ENCODE peak calls at places on chromosomes 7 and 10, in six cellular contexts. X is GM12891, S is H1, K is HepG2, U is K562, J is GM12878. G is an unnamed sample.

GRCh38 chr10:48996-49395 is at the start of gene TUBB8:
- DNase-seq in S (no peak), U (no peak), K (no peak), X (no peak), J (no peak), G (no peak)

GRCh38 chr10:44402465-44403205 is 17.7 kb upstream of the CXCL12 start:
- DNase-seq in X (no peak), S (no peak), J (no peak), U (no peak), K (no peak), G (no peak)

GRCh38 chr7:79217976-79218626 is 235.4 kb downstream of the MAGI2 start:
- DNase-seq in J (no peak), K (peak; percentile 37), X (no peak), S (no peak), U (no peak), G (no peak)

GRCh38 chr10:122143238-122143841 is 127.8 kb upstream of the BTBD16 start:
- DNase-seq in S (no peak), U (no peak), X (no peak), J (no peak), K (no peak), G (no peak)

GRCh38 chr10:103757531-103758293 is 97.7 kb downstream of the SH3PXD2A start:
- DNase-seq in U (no peak), X (no peak), J (no peak), S (no peak), K (no peak), G (no peak)

GRCh38 chr10:43671659-43672555 is 23.2 kb upstream of the ZNF32 start:
- DNase-seq in U (peak; percentile 85), J (no peak), K (peak; percentile 69), S (no peak), X (peak; percentile 59), G (peak; percentile 44)

GRCh38 chr7:47817922-47818321 is 130.3 kb downstream of the PKD1L1 start:
- DNase-seq in J (no peak), S (no peak), K (no peak), U (no peak), X (no peak), G (no peak)

GRCh38 chr10:56662765-56663447 is 301.8 kb upstream of the ZWINT start:
- DNase-seq in X (no peak), S (no peak), J (no peak), U (no peak), K (no peak), G (no peak)

GRCh38 chr10:62688971-62689700 is 115.4 kb upstream of the ADO start:
- DNase-seq in X (no peak), U (no peak), J (no peak), K (no peak), S (no peak), G (no peak)

GRCh38 chr10:112335866-112336265 is 38.0 kb upstream of the ACSL5 start:
- DNase-seq in J (no peak), K (peak; percentile 43), S (no peak), U (no peak), X (no peak), G (no peak)

GRCh38 chr7:1829111-1829510 is 159.0 kb downstream of the ELFN1 start:
- DNase-seq in K (no peak), X (no peak), U (no peak), J (no peak), S (no peak), G (no peak)

GRCh38 chr10:97574374-97575100 is 2.0 kb downstream of the ANKRD2 start:
- DNase-seq in S (peak; percentile 63), U (no peak), J (no peak), K (peak; percentile 74), X (no peak), G (no peak)

GRCh38 chr10:85927952-85928677 is 438.5 kb downstream of the GRID1 start:
- DNase-seq in X (no peak), J (no peak), S (no peak), K (no peak), U (no peak), G (no peak)

GRCh38 chr7:65983965-65984654 is 2.1 kb upstream of the GUSB start:
- DNase-seq in K (no peak), S (no peak), U (no peak), J (no peak), X (no peak), G (no peak)

GRCh38 chr10:103451871-103452713 is at the start of gene CALHM2:
- DNase-seq in J (no peak), K (peak; percentile 13), S (no peak), U (no peak), X (peak; percentile 89), G (peak; percentile 90)

GRCh38 chr10:95319239-95319638 is 28.4 kb upstream of the PDLIM1 start:
- DNase-seq in K (no peak), J (no peak), U (no peak), S (no peak), X (no peak), G (no peak)

GRCh38 chr7:155885162-155886160 is 73.2 kb upstream of the SHH start:
- DNase-seq in J (no peak), X (no peak), K (no peak), U (no peak), S (no peak), G (no peak)

GRCh38 chr7:8060241-8060640 is 91.6 kb downstream of the GLCCI1 start:
- DNase-seq in J (no peak), U (no peak), K (no peak), X (no peak), S (no peak), G (no peak)

GRCh38 chr7:24727165-24728120 is 29.8 kb downstream of the GSDME start:
- DNase-seq in J (no peak), S (no peak), U (no peak), K (no peak), X (no peak), G (peak; percentile 48)

GRCh38 chr7:24729365-24730017 is 27.8 kb downstream of the GSDME start:
- DNase-seq in K (no peak), U (no peak), X (no peak), J (no peak), S (no peak), G (no peak)

GRCh38 chr7:24728121-24728500 is 29.2 kb downstream of the GSDME start:
- DNase-seq in J (no peak), U (no peak), S (no peak), K (no peak), X (no peak), G (no peak)

GRCh38 chr7:24730018-24730369 is 27.3 kb downstream of the GSDME start:
- DNase-seq in J (no peak), K (no peak), U (no peak), X (no peak), S (no peak), G (no peak)

GRCh38 chr7:24728503-24729364 is 28.5 kb downstream of the GSDME start:
- DNase-seq in U (no peak), X (no peak), S (no peak), J (no peak), K (no peak), G (no peak)
- TF ChIP-seq TAF1 in U (no peak), X (no peak), S (no peak), J (no peak), K (no peak), G (no peak)

GRCh38 chr7:99615989-99616358 is 772 bp upstream of the ZSCAN25 start:
- DNase-seq in J (no peak), X (no peak), S (no peak), U (no peak), K (no peak), G (no peak)

GRCh38 chr7:99618726-99619125 is 2.0 kb downstream of the ZSCAN25 start:
- DNase-seq in X (no peak), K (no peak), J (no peak), S (no peak), U (no peak), G (no peak)

GRCh38 chr7:99614495-99614894 is 2.3 kb upstream of the ZSCAN25 start:
- DNase-seq in K (no peak), X (no peak), J (no peak), U (no peak), S (no peak), G (no peak)

GRCh38 chr7:99617187-99617781 is 538 bp downstream of the ZSCAN25 start:
- DNase-seq in J (no peak), K (no peak), S (no peak), U (no peak), X (no peak), G (no peak)

GRCh38 chr7:99616359-99617186 is at the start of gene ZSCAN25:
- DNase-seq in J (peak; percentile 81), X (peak; percentile 90), U (peak; percentile 96), K (peak; percentile 91), S (peak; percentile 88), G (peak; percentile 88)
- TF ChIP-seq POLR2A in J (peak; percentile 96), X (peak; percentile 89), U (peak; percentile 96), K (peak; percentile 82), S (peak; percentile 75), G (peak; percentile 87)

GRCh38 chr7:31858051-31858450 is 171.0 kb downstream of the PPP1R17 start:
- DNase-seq in S (no peak), X (no peak), K (no peak), U (no peak), J (no peak), G (no peak)
- TF ChIP-seq TAF1 in S (no peak), X (no peak), K (no peak), U (no peak), J (no peak), G (no peak)

GRCh38 chr10:6059506-6059905 is 2.7 kb downstream of the IL2RA start:
- DNase-seq in S (no peak), U (no peak), J (no peak), X (no peak), K (no peak), G (no peak)

GRCh38 chr10:6064119-6064518 is 2.0 kb upstream of the IL2RA start:
- DNase-seq in K (no peak), J (no peak), U (no peak), S (no peak), X (no peak), G (no peak)

GRCh38 chr10:6065406-6065805 is 3.2 kb upstream of the IL2RA start:
- DNase-seq in U (no peak), J (no peak), X (no peak), K (no peak), S (no peak), G (no peak)

GRCh38 chr10:6061056-6061455 is 1.1 kb downstream of the IL2RA start:
- DNase-seq in J (no peak), U (no peak), S (no peak), X (no peak), K (no peak), G (no peak)

DNA sequence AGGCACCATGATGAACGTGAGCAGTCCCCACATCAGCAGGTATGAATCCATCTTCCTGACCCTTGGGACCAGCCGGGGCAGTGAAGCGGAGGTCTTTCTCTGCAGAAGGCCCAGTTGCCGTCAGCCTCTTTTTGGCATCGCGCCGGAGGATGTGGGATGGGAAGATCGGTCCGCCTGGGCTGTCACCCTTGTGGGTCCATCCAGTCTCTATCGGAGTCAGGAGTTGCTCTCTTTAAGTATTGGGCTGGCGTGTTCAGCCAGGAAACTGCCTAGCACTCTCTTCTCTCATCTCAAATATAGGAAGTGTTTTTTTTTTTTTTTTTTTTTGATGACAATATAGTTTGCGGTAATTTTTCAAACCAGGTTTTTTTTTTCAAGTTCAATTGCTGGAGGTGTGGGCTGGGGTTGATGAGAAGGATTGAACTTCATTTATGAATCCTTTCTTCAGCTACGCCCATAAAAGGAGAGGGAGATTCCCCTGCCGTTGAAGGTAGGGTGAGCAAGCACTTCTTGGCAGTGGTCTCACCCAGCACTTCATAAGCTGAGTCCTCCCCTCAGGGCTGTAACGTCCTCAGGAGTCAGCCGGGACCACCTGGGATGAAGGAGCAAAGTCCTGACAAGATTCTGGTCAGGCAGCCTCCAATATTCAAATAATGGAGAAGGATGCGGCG is at the start of gene IL2RA:
- DNase-seq in X (no peak), J (no peak), K (no peak), U (no peak), S (no peak), G (no peak)
- TF ChIP-seq POLR2A in X (no peak), J (no peak), K (no peak), U (no peak), S (no peak), G (no peak)

GRCh38 chr7:127871226-127871625 is 160.0 kb downstream of the LRRC4 start:
- DNase-seq in K (no peak), J (no peak), U (no peak), S (no peak), X (no peak), G (no peak)
- TF ChIP-seq TAF1 in K (no peak), J (no peak), U (no peak), S (no peak), X (no peak), G (no peak)

G was measured in GM12892.